ENCODE peak calls at places on chromosome 17, in seven cellular contexts. M is esophagus squamous epithelium, B is stomach, N is ovary, C is sigmoid colon, I is Peyer's patch, O is gastrocnemius medialis. T is an unnamed sample.
A peak's percentile ranks its signal among the peaks of the same experiment; 100 is the strongest.

GRCh38 chr17:82838386-82839063 is 1.3 kb downstream of the ZNF750 start:
- DNase-seq in C (peak; percentile 68), N (no peak), I (no peak), B (no peak), M (no peak), O (peak; percentile 72), T (peak; percentile 97)

GRCh38 chr17:58338907-58339774 is 10.5 kb upstream of the TSPOAP1 start:
- DNase-seq in I (peak; percentile 60), M (no peak), N (no peak), C (peak; percentile 80), B (no peak), O (no peak), T (no peak)

GRCh38 chr17:68909066-68909465 is 46.1 kb downstream of the ABCA8 start:
- DNase-seq in M (no peak), O (no peak), B (no peak), C (peak; percentile 87), N (peak; percentile 70), I (no peak), T (peak; percentile 69)

GRCh38 chr17:45705123-45706009 is 78.8 kb upstream of the CRHR1 start:
- DNase-seq in I (no peak), N (no peak), O (no peak), B (no peak), M (no peak), C (no peak), T (no peak)

GRCh38 chr17:74945543-74945942 is 9.8 kb downstream of the OTOP3 start:
- DNase-seq in B (no peak), C (no peak), M (no peak), O (no peak), I (no peak), N (no peak), T (no peak)

GRCh38 chr17:50352072-50352692 is 6.3 kb downstream of the XYLT2 start:
- DNase-seq in C (peak; percentile 83), O (no peak), N (peak; percentile 42), B (peak; percentile 88), M (no peak), I (no peak), T (no peak)

GRCh38 chr17:20993863-20994778 is 48.7 kb downstream of the USP22 start:
- DNase-seq in B (peak; percentile 68), I (peak; percentile 63), M (no peak), O (no peak), N (no peak), C (no peak), T (no peak)

GRCh38 chr17:57527437-57528083 is 217.5 kb downstream of the CCDC182 start:
- DNase-seq in B (no peak), N (no peak), I (no peak), C (no peak), M (no peak), O (no peak), T (no peak)

GRCh38 chr17:75757086-75757681 is 7.8 kb downstream of the GALK1 start:
- DNase-seq in C (no peak), M (no peak), I (peak; percentile 49), B (no peak), O (no peak), N (no peak), T (no peak)

GRCh38 chr17:45298546-45299285 is 18.1 kb downstream of the MAP3K14 start:
- DNase-seq in B (no peak), N (no peak), C (no peak), I (no peak), O (peak; percentile 83), M (no peak), T (no peak)

GRCh38 chr17:65387322-65387721 is 174.1 kb downstream of the AXIN2 start:
- DNase-seq in N (no peak), B (no peak), M (no peak), O (peak; percentile 71), C (no peak), I (no peak), T (no peak)

GRCh38 chr17:82684207-82684903 is 14.1 kb downstream of the RAB40B start:
- DNase-seq in B (peak; percentile 61), I (peak; percentile 71), N (no peak), M (no peak), C (no peak), O (no peak), T (no peak)

GRCh38 chr17:6639651-6640535 is 618 bp downstream of the KIAA0753 start:
- DNase-seq in C (peak; percentile 71), N (peak; percentile 32), M (no peak), B (no peak), O (no peak), I (peak; percentile 69), T (peak; percentile 39)

GRCh38 chr17:66789961-66790421 is 44.9 kb upstream of the CACNG5 start:
- DNase-seq in M (no peak), C (no peak), B (no peak), O (no peak), N (no peak), I (no peak), T (no peak)

GRCh38 chr17:30137158-30137557 is 20.5 kb downstream of the NSRP1 start:
- DNase-seq in B (no peak), I (no peak), O (no peak), M (no peak), N (no peak), C (no peak), T (no peak)

GRCh38 chr17:42900460-42901331 is at the start of gene G6PC1:
- DNase-seq in B (no peak), N (no peak), O (no peak), M (no peak), C (no peak), I (no peak), T (no peak)

GRCh38 chr17:27082023-27082774 is 211.7 kb upstream of the WSB1 start:
- DNase-seq in B (no peak), C (no peak), I (no peak), O (no peak), N (no peak), M (no peak), T (no peak)
- H3K4me3 ChIP-seq in B (no peak overlapping the region), C (no peak overlapping the region), I (no peak overlapping the region), O (no peak overlapping the region), N (no peak overlapping the region), M (no peak overlapping the region), T (no peak overlapping the region)

GRCh38 chr17:53428913-53429312 is 393.8 kb upstream of the KIF2B start:
- DNase-seq in B (no peak), O (no peak), C (no peak), I (no peak), N (no peak), M (no peak), T (no peak)

DNA sequence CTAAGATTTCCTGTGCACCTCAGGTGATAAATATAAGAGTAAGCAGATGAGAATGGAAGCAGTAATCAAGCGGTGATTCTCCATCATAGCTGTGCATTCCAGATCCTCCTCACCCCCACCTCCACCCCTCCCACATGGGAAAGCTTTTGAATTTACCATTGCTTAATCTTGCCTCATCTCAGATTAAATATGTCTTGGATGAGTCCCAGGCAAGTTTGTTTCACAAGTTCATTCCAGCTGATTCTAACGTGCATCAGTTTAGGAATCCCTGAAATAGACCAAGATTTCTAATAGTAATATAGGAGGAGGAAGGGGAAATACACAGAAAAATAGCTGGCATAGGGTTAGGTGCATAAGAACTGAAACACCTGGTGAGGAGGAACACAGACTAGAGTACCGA is 396.2 kb upstream of the KIF2B start:
- DNase-seq in M (no peak), C (no peak), N (no peak), O (no peak), B (no peak), I (no peak), T (no peak)
- TF ChIP-seq POLR2A in M (no peak), C (no peak), N (no peak), O (no peak), B (no peak), I (no peak), T (no peak)

GRCh38 chr17:27462149-27462548 is 5.9 kb downstream of the KSR1 start:
- DNase-seq in N (no peak), M (no peak), B (no peak), I (no peak), O (no peak), C (no peak), T (no peak)

GRCh38 chr17:27461192-27461859 is 5.1 kb downstream of the KSR1 start:
- DNase-seq in M (no peak), O (no peak), I (no peak), B (no peak), C (no peak), N (no peak), T (peak; percentile 17)

GRCh38 chr17:27458524-27458908 is 2.3 kb downstream of the KSR1 start:
- DNase-seq in M (no peak), O (no peak), C (no peak), N (no peak), I (no peak), B (no peak), T (no peak)

GRCh38 chr17:27459433-27459832 is 3.2 kb downstream of the KSR1 start:
- DNase-seq in N (no peak), B (no peak), M (no peak), O (no peak), I (no peak), C (no peak), T (no peak)

DNA sequence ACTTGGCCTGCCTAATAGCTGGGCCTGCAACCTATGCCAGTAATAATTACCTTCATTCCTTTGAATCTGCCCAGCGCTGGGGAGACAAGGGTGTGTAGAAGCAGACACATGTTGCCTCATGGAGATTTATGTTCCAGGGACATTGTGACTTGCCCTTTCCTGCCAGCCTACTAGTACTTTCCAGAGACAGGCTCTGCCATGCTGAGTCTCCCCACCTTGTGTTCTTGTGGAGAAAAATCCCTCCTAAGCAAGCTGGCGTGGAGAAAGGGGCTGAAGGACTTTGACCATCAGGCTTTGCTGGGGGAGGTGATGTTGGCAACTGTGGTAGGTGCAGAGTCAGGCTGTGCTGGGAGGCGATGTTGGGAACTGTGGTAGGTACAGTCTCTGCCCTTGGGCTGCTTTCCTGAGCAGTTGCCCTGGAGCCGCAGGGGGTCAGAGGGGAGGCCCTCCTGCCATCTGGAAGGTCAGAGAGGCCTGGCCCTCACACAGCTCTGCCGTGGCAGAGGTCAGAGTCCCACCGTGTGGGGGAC is 4.0 kb downstream of the KSR1 start:
- DNase-seq in I (no peak), N (no peak), O (no peak), B (no peak), M (no peak), C (no peak), T (no peak)
- H3K4me1 ChIP-seq in I (peaks cover 5% of the 10 kb centered on the region), N (peaks cover 6% of the 10 kb centered on the region), O (peaks cover 4% of the 10 kb centered on the region), B (peaks cover 65% of the 10 kb centered on the region), M (peaks cover 24% of the 10 kb centered on the region), C (peaks cover 38% of the 10 kb centered on the region), T (peaks cover 41% of the 10 kb centered on the region)

DNA sequence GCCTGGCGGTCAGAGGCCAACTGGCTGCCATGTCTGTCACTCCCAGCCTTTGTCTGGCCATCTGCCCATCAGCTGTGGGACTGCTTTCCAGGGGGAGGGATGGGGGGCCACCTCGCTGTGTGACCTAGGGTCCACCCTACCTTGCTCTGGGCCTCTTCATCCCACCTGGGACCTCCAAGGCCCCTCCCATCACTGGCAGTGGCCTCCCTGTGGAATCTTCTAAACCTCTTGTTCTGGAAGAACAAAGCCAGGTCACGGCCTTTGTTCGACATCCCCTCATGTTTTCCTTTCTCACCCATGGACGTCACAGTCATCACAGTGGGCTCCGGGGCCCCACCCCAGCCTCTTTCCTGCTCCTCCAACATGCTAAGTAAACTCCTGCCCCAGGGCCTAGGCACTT is 24.0 kb downstream of the SPNS2 start:
- DNase-seq in N (no peak), I (no peak), M (no peak), C (no peak), B (no peak), O (no peak), T (no peak)
- H3K4me3 ChIP-seq in N (no peak overlapping the region), I (no peak overlapping the region), M (no peak overlapping the region), C (no peak overlapping the region), B (no peak overlapping the region), O (no peak overlapping the region), T (no peak overlapping the region)

T was measured in thyroid gland.